ENCODE peak calls at places on chromosome 6, in six cellular contexts. One of them, this sample, is unnamed.

GRCh38 chr6:107545761-107546160 is 55.8 kb downstream of the SOBP start:
- DNase-seq in endothelial cell of umbilical vein: no peak
- DNase-seq in AML-193: no peak
- DNase-seq in T-helper 2 cell: no peak
- DNase-seq in adrenal gland: no peak
- DNase-seq in CD4-positive, alpha-beta T cell: no peak
- DNase-seq in this sample: no peak

GRCh38 chr6:25637946-25638345 is 14.1 kb upstream of the SCGN start:
- DNase-seq in adrenal gland: no peak
- DNase-seq in CD4-positive, alpha-beta T cell: no peak
- DNase-seq in AML-193: no peak
- DNase-seq in T-helper 2 cell: no peak
- DNase-seq in endothelial cell of umbilical vein: no peak
- DNase-seq in this sample: no peak

GRCh38 chr6:163897030-163897429 is 482.5 kb downstream of the QKI start:
- DNase-seq in AML-193: no peak
- DNase-seq in T-helper 2 cell: no peak
- DNase-seq in adrenal gland: peak
- DNase-seq in CD4-positive, alpha-beta T cell: no peak
- DNase-seq in endothelial cell of umbilical vein: no peak
- DNase-seq in this sample: no peak

GRCh38 chr6:105815657-105816555 is 270.2 kb upstream of the PRDM1 start:
- DNase-seq in AML-193: no peak
- DNase-seq in adrenal gland: no peak
- DNase-seq in T-helper 2 cell: no peak
- DNase-seq in CD4-positive, alpha-beta T cell: no peak
- DNase-seq in endothelial cell of umbilical vein: no peak
- DNase-seq in this sample: no peak

GRCh38 chr6:88048556-88048955 is 915 bp downstream of the SPACA1 start:
- DNase-seq in AML-193: no peak
- DNase-seq in T-helper 2 cell: no peak
- DNase-seq in CD4-positive, alpha-beta T cell: no peak
- DNase-seq in endothelial cell of umbilical vein: no peak
- DNase-seq in adrenal gland: no peak
- DNase-seq in this sample: no peak

GRCh38 chr6:80676386-80676785 is 569.9 kb downstream of the BCKDHB start:
- DNase-seq in AML-193: no peak
- DNase-seq in T-helper 2 cell: no peak
- DNase-seq in adrenal gland: no peak
- DNase-seq in endothelial cell of umbilical vein: no peak
- DNase-seq in CD4-positive, alpha-beta T cell: no peak
- DNase-seq in this sample: no peak

GRCh38 chr6:96856822-96857221 is 19.5 kb upstream of the GPR63 start:
- DNase-seq in endothelial cell of umbilical vein: no peak
- DNase-seq in AML-193: no peak
- DNase-seq in adrenal gland: no peak
- DNase-seq in CD4-positive, alpha-beta T cell: no peak
- DNase-seq in T-helper 2 cell: no peak
- DNase-seq in this sample: no peak

GRCh38 chr6:72636215-72636614 is 14.4 kb downstream of the KCNQ5 start:
- DNase-seq in endothelial cell of umbilical vein: no peak
- DNase-seq in CD4-positive, alpha-beta T cell: no peak
- DNase-seq in AML-193: no peak
- DNase-seq in T-helper 2 cell: no peak
- DNase-seq in adrenal gland: no peak
- DNase-seq in this sample: no peak

GRCh38 chr6:45722876-45723275 is 292.8 kb downstream of the CLIC5 start:
- DNase-seq in endothelial cell of umbilical vein: no peak
- DNase-seq in AML-193: no peak
- DNase-seq in adrenal gland: no peak
- DNase-seq in T-helper 2 cell: no peak
- DNase-seq in CD4-positive, alpha-beta T cell: no peak
- DNase-seq in this sample: no peak

GRCh38 chr6:14121936-14122344 is 4.4 kb downstream of the CD83 start:
- DNase-seq in adrenal gland: peak
- DNase-seq in endothelial cell of umbilical vein: no peak
- DNase-seq in CD4-positive, alpha-beta T cell: no peak
- DNase-seq in T-helper 2 cell: no peak
- DNase-seq in AML-193: peak
- DNase-seq in this sample: no peak

This sample was measured in posterior vena cava.